ENCODE peak calls at places on chromosomes 13 and 19, in eight cellular contexts. K is GM03348; Z is islet precursor cell; H is activated CD4-positive, CD25-positive, alpha-beta regulatory T cell treated with anti-CD3 and anti-CD28 coated beads, Interleukin-2, amount 50 U/mL, for 16 hours; G is effector CD4-positive, alpha-beta T cell; P is CD4-positive, alpha-beta T cell; Y is cardiac muscle cell; S is central memory CD4-positive, alpha-beta T cell. W is an unnamed sample.

GRCh38 chr19:426725-427445 is 17.9 kb upstream of the C2CD4C start:
- DNase-seq in H (no peak), Y (no peak), P (no peak), G (no peak), Z (no peak), S (no peak), K (no peak), W (no peak)

GRCh38 chr19:6354098-6354674 is 7.1 kb upstream of the CLPP start:
- DNase-seq in Y (no peak), P (no peak), G (no peak), Z (no peak), K (peak), H (no peak), S (no peak), W (no peak)

GRCh38 chr13:21051675-21052074 is 9.7 kb downstream of the LATS2 start:
- DNase-seq in P (no peak), S (no peak), H (no peak), Y (no peak), K (no peak), G (no peak), Z (no peak), W (no peak)

GRCh38 chr19:19211499-19212432 is at the start of gene NCAN:
- DNase-seq in S (no peak), Z (no peak), G (no peak), H (no peak), Y (peak), K (no peak), P (no peak), W (no peak)

GRCh38 chr19:1151037-1151716 is 22.9 kb downstream of the SBNO2 start:
- DNase-seq in S (no peak), K (no peak), Y (no peak), G (no peak), Z (no peak), H (no peak), P (no peak), W (no peak)

GRCh38 chr13:50322006-50322405 is 306.8 kb downstream of the KCNRG start:
- DNase-seq in G (no peak), K (no peak), H (no peak), S (no peak), P (no peak), Y (no peak), Z (no peak), W (no peak)

GRCh38 chr13:44188257-44188656 is 185.4 kb upstream of the SERP2 start:
- DNase-seq in Y (no peak), K (peak), S (no peak), G (no peak), Z (peak), P (no peak), H (no peak), W (no peak)

GRCh38 chr19:32971012-32971595 is 654 bp downstream of the CEP89 start:
- DNase-seq in Y (no peak), H (no peak), P (no peak), Z (no peak), S (no peak), G (no peak), K (no peak), W (no peak)

GRCh38 chr19:42965204-42965603 is 28.2 kb upstream of the PSG7 start:
- DNase-seq in P (no peak), K (peak), Z (no peak), S (no peak), Y (no peak), G (no peak), H (no peak), W (no peak)

GRCh38 chr19:18645035-18645511 is 8.2 kb downstream of the KLHL26 start:
- DNase-seq in G (no peak), H (no peak), Z (peak), S (no peak), P (no peak), Y (no peak), K (no peak), W (no peak)

GRCh38 chr19:41447732-41448332 is 4.9 kb downstream of the ERICH4 start:
- DNase-seq in K (no peak), Z (no peak), S (no peak), Y (no peak), G (no peak), H (no peak), P (no peak), W (no peak)

GRCh38 chr19:40600086-40600917 is 867 bp upstream of the LTBP4 start:
- DNase-seq in Y (no peak), Z (peak), G (no peak), K (no peak), H (no peak), P (no peak), S (no peak), W (no peak)

GRCh38 chr13:23516190-23516589 is 54.0 kb upstream of the TNFRSF19 start:
- DNase-seq in G (no peak), H (no peak), Z (no peak), P (no peak), Y (no peak), S (no peak), K (no peak), W (no peak)

GRCh38 chr13:112670864-112671263 is 19.0 kb upstream of the ATP11A start:
- DNase-seq in Y (no peak), K (no peak), Z (peak), P (no peak), S (no peak), H (no peak), G (no peak), W (no peak)